ENCODE peak calls at places on chromosomes 12 and 14, in four cellular contexts. E is suprapubic skin, I is stomach, Z is GM23338. R is an unnamed sample.

GRCh38 chr12:132102297-132102696 is 41.8 kb downstream of the DDX51 start:
- DNase-seq in I (no peak), E (peak; percentile 67), Z (no peak), R (no peak)

GRCh38 chr12:43283206-43283605 is 268.8 kb downstream of the ADAMTS20 start:
- DNase-seq in Z (no peak), I (no peak), E (no peak), R (no peak)

GRCh38 chr14:85516239-85517112 is 13.5 kb upstream of the FLRT2 start:
- DNase-seq in I (no peak), E (no peak), Z (no peak), R (no peak)

GRCh38 chr12:47276253-47277070 is 196.7 kb upstream of the AMIGO2 start:
- DNase-seq in Z (no peak), I (no peak), E (no peak), R (no peak)

GRCh38 chr12:123253606-123254459 is 17.8 kb downstream of the CDK2AP1 start:
- DNase-seq in Z (no peak), E (no peak), I (peak; percentile 68), R (peak; percentile 41)

GRCh38 chr12:80935076-80935475 is 2.7 kb downstream of the LIN7A start:
- DNase-seq in Z (no peak), E (no peak), I (no peak), R (no peak)

GRCh38 chr12:2794261-2794735 is 472 bp upstream of the FKBP4 start:
- DNase-seq in E (peak; percentile 81), Z (peak; percentile 63), I (no peak), R (peak; percentile 85)

GRCh38 chr12:121799175-121799841 is 4.5 kb upstream of the SETD1B start:
- DNase-seq in E (no peak), Z (peak; percentile 61), I (peak; percentile 61), R (peak; percentile 82)

GRCh38 chr12:6033546-6033945 is 88.5 kb upstream of the ANO2 start:
- DNase-seq in I (no peak), Z (no peak), E (peak; percentile 75), R (no peak)

GRCh38 chr14:64248689-64249088 is 45.5 kb downstream of the ESR2 start:
- DNase-seq in I (no peak), E (no peak), Z (no peak), R (no peak)

GRCh38 chr14:87097021-87097420 is 896.0 kb downstream of the GALC start:
- DNase-seq in E (no peak), Z (no peak), I (no peak), R (no peak)

GRCh38 chr12:46266869-46267617 is 1.8 kb downstream of the SLC38A1 start:
- DNase-seq in E (peak; percentile 86), Z (peak; percentile 75), I (peak; percentile 70), R (peak; percentile 58)

GRCh38 chr14:20438664-20439063 is 2.7 kb upstream of the KLHL33 start:
- DNase-seq in E (no peak), I (no peak), Z (no peak), R (no peak)

GRCh38 chr14:20436363-20436755 is 393 bp upstream of the KLHL33 start:
- DNase-seq in Z (no peak), I (no peak), E (no peak), R (no peak)

GRCh38 chr14:20434701-20435453 is 1.1 kb downstream of the KLHL33 start:
- DNase-seq in Z (peak; percentile 71), E (no peak), I (no peak), R (peak; percentile 73)

GRCh38 chr14:20440465-20440864 is 4.5 kb upstream of the KLHL33 start:
- DNase-seq in I (no peak), E (no peak), Z (no peak), R (no peak)

GRCh38 chr14:20435454-20436362 is at the start of gene KLHL33:
- DNase-seq in I (no peak), Z (peak; percentile 70), E (no peak), R (no peak)
- H3K4me3 ChIP-seq in I (peak within 1 kb of the TSS; percentile 25), Z (peak within 1 kb of the TSS; percentile 70), E (peak within 1 kb of the TSS; percentile 32), R (peak within 1 kb of the TSS; percentile 17)

DNA sequence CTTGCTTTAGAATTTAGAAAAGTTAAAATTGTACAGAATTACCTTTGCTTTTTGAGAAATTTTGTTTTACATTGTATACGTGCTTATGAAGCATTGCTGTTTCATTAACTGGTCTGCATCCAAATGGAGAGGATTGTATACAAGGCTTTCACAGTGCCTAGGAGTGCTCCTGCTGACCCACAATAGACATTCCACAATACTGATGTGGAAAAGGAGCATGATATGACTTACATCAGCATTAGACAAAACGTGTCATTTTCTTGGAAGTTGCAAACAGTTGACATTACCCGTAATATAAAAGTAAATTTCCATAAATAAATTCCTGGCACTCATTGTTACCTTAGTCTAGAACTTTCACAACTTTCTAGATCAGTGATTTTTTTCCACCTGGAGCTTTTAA is 1.9 kb downstream of the PRKD1 start:
- DNase-seq in E (no peak), I (no peak), Z (no peak), R (no peak)
- H3K4me3 ChIP-seq in E (peak overlapping the region; percentile 80), I (no peak overlapping the region), Z (peak overlapping the region; percentile 81), R (peak overlapping the region; percentile 57)

DNA sequence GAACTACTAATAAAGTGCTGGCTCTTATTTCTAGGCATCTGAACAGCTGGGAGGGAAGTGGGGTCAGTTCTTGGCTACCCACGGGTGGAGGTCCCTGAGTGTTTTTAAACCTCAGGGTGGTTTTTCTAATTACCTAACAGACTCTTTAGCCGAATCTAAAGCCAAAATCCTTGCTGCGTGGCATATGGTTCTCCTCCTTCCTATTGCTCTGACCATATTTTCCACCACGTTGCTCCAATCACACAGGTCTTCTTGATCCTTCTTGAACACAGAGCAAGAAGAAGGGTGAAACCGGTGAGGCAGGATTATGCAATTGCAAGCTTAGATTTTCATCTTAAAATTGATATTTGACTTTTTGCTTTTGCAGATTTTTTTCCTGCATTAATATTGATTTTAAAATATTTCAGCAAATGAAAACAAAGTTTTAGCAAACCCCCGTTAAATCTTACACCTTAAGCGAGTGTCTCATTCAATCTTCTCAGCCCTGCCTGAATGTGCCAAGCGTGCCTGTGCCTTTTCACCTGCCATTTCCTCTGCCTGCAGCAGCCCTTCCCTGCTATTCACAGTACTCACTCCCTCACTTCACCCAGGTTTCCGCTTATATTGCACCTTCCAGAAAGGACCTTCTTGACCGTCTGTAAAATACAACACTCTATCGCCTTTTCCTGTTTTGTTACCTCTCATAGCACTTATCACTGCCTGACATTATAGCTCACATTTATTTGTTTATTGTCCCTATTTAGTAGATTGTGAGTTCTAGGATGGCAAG is 506.0 kb downstream of the DIO2 start:
- DNase-seq in Z (no peak), I (no peak), E (no peak), R (no peak)
- H3K4me3 ChIP-seq in Z (no peak overlapping the region), I (no peak overlapping the region), E (no peak overlapping the region), R (no peak overlapping the region)

GRCh38 chr14:52314521-52315354 is 626 bp downstream of the PTGER2 start:
- DNase-seq in E (peak; percentile 83), Z (peak; percentile 56), I (peak; percentile 34), R (peak; percentile 57)
- H3K4me3 ChIP-seq in E (peak overlapping the region; percentile 53), Z (peak overlapping the region; percentile 71), I (peak overlapping the region; percentile 86), R (peak overlapping the region; percentile 50)

GRCh38 chr14:94451091-94451751 is 1.4 kb downstream of the SERPINA11 start:
- DNase-seq in I (no peak), E (no peak), Z (peak; percentile 66), R (no peak)
- H3K4me3 ChIP-seq in I (no peak overlapping the region), E (no peak overlapping the region), Z (peak overlapping the region; percentile 33), R (no peak overlapping the region)

GRCh38 chr14:94113073-94113472 is 2.5 kb downstream of the IFI27 start:
- DNase-seq in E (no peak), Z (no peak), I (peak; percentile 14), R (no peak)

GRCh38 chr14:94113908-94114588 is 3.5 kb downstream of the IFI27 start:
- DNase-seq in I (peak; percentile 17), E (no peak), Z (no peak), R (no peak)

GRCh38 chr14:94111276-94112095 is 950 bp downstream of the IFI27 start:
- DNase-seq in I (no peak), Z (no peak), E (no peak), R (peak; percentile 71)

GRCh38 chr14:94113490-94113889 is 3.0 kb downstream of the IFI27 start:
- DNase-seq in E (no peak), Z (no peak), I (peak; percentile 82), R (no peak)

GRCh38 chr14:94112513-94113060 is 2.1 kb downstream of the IFI27 start:
- DNase-seq in E (no peak), Z (no peak), I (peak; percentile 26), R (no peak)
- H3K4me3 ChIP-seq in E (peak overlapping the region; percentile 35), Z (no peak overlapping the region), I (peak overlapping the region; percentile 55), R (no peak overlapping the region)

GRCh38 chr12:104138747-104139186 is 757 bp upstream of the NFYB start:
- DNase-seq in Z (peak; percentile 39), E (no peak), I (no peak), R (no peak)
- H3K4me3 ChIP-seq in Z (peak overlapping the region; percentile 60), E (peak overlapping the region; percentile 82), I (peak overlapping the region; percentile 51), R (peak overlapping the region; percentile 67)

GRCh38 chr14:24310666-24311604 is at the start of gene LTB4R:
- DNase-seq in I (peak; percentile 86), E (peak; percentile 85), Z (peak; percentile 79), R (peak; percentile 80)

GRCh38 chr14:24310387-24310665 is 386 bp downstream of the LTB4R2 start:
- DNase-seq in Z (no peak), I (no peak), E (no peak), R (no peak)

GRCh38 chr14:24313912-24314311 is 2.6 kb downstream of the LTB4R start:
- DNase-seq in E (no peak), I (no peak), Z (no peak), R (peak; percentile 33)

GRCh38 chr14:24312736-24313507 is 1.6 kb downstream of the LTB4R start:
- DNase-seq in Z (no peak), I (no peak), E (no peak), R (no peak)

GRCh38 chr14:24311837-24312615 is 724 bp downstream of the LTB4R start:
- DNase-seq in E (no peak), Z (no peak), I (no peak), R (no peak)
- H3K4me3 ChIP-seq in E (peak overlapping the region; percentile 63), Z (peak overlapping the region; percentile 51), I (peak overlapping the region; percentile 58), R (peak overlapping the region; percentile 64)

GRCh38 chr12:12353807-12354206 is 3.1 kb upstream of the BORCS5 start:
- DNase-seq in I (no peak), E (no peak), Z (no peak), R (no peak)

GRCh38 chr12:12356886-12357696 is at the start of gene BORCS5:
- DNase-seq in Z (peak; percentile 100), E (peak; percentile 99), I (peak; percentile 99), R (peak; percentile 98)

GRCh38 chr12:12357697-12358476 is 1.0 kb downstream of the BORCS5 start:
- DNase-seq in E (no peak), Z (no peak), I (no peak), R (no peak)

GRCh38 chr12:12356467-12356885 is 402 bp upstream of the BORCS5 start:
- DNase-seq in Z (no peak), I (no peak), E (no peak), R (no peak)

DNA sequence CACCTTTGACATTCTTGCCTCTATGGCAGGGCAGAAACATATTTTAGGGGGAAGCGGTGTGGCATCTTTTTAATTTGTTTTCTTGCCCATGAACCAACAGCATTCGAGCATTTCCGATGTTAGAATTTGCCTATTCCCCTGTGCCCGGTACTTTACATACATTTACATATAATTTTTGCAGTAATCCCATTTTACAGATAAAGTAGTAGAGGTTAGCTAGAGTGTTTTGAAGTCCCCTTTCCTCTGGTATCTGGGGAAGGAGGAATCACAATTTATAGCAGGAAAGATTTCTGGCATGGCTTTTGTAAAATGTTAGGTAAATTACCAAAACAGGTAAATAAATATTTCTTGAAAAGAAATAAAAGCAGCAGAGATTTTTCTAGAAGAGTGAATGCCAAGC is 1.6 kb downstream of the BORCS5 start:
- DNase-seq in E (no peak), Z (no peak), I (no peak), R (no peak)
- H3K4me3 ChIP-seq in E (peak overlapping the region; percentile 99), Z (peak overlapping the region; percentile 75), I (peak overlapping the region; percentile 68), R (peak overlapping the region; percentile 89)

R was measured in left lung.